ENCODE peak calls at places on chromosomes 2 and 18, in eight cellular contexts. One of them, this sample, is unnamed.

GRCh38 chr2:193219413-193219812 is 1024.7 kb upstream of the TMEFF2 start:
- DNase-seq in PC-3: no peak
- DNase-seq in adrenal gland: no peak
- DNase-seq in omental fat pad: no peak
- DNase-seq in fibroblast of the aortic adventitia: no peak
- DNase-seq in fibroblast of lung: no peak
- DNase-seq in GM13977: no peak
- DNase-seq in stomach: no peak
- DNase-seq in this sample: no peak

GRCh38 chr2:216404010-216404618 is 8.2 kb upstream of the SMARCAL1 start:
- DNase-seq in PC-3: peak
- DNase-seq in adrenal gland: peak
- DNase-seq in omental fat pad: no peak
- DNase-seq in fibroblast of the aortic adventitia: peak
- DNase-seq in fibroblast of lung: no peak
- DNase-seq in GM13977: peak
- DNase-seq in stomach: peak
- DNase-seq in this sample: peak

GRCh38 chr2:148876589-148877402 is 1.8 kb downstream of the KIF5C start:
- DNase-seq in PC-3: peak
- DNase-seq in adrenal gland: peak
- DNase-seq in omental fat pad: no peak
- DNase-seq in fibroblast of the aortic adventitia: no peak
- DNase-seq in fibroblast of lung: no peak
- DNase-seq in GM13977: peak
- DNase-seq in stomach: peak
- DNase-seq in this sample: no peak

GRCh38 chr2:180222642-180223041 is 215.5 kb upstream of the CWC22 start:
- DNase-seq in PC-3: no peak
- DNase-seq in adrenal gland: no peak
- DNase-seq in omental fat pad: no peak
- DNase-seq in fibroblast of the aortic adventitia: peak
- DNase-seq in fibroblast of lung: peak
- DNase-seq in GM13977: no peak
- DNase-seq in stomach: no peak
- DNase-seq in this sample: peak

GRCh38 chr2:45000341-45000901 is 8.8 kb downstream of the SIX2 start:
- DNase-seq in PC-3: no peak
- DNase-seq in adrenal gland: no peak
- DNase-seq in omental fat pad: no peak
- DNase-seq in fibroblast of the aortic adventitia: no peak
- DNase-seq in fibroblast of lung: no peak
- DNase-seq in GM13977: no peak
- DNase-seq in stomach: no peak
- DNase-seq in this sample: no peak

GRCh38 chr2:223306371-223306770 is 254.4 kb downstream of the KCNE4 start:
- DNase-seq in PC-3: peak
- DNase-seq in adrenal gland: no peak
- DNase-seq in omental fat pad: no peak
- DNase-seq in fibroblast of the aortic adventitia: peak
- DNase-seq in fibroblast of lung: peak
- DNase-seq in GM13977: no peak
- DNase-seq in stomach: no peak
- DNase-seq in this sample: peak

GRCh38 chr2:51103205-51103604 is 71.3 kb upstream of the NRXN1 start:
- DNase-seq in PC-3: peak
- DNase-seq in adrenal gland: no peak
- DNase-seq in omental fat pad: no peak
- DNase-seq in fibroblast of the aortic adventitia: no peak
- DNase-seq in fibroblast of lung: peak
- DNase-seq in GM13977: no peak
- DNase-seq in stomach: no peak
- DNase-seq in this sample: peak

GRCh38 chr2:54704688-54705605 is 18.5 kb upstream of the EML6 start:
- DNase-seq in PC-3: peak
- DNase-seq in adrenal gland: no peak
- DNase-seq in omental fat pad: no peak
- DNase-seq in fibroblast of the aortic adventitia: peak
- DNase-seq in fibroblast of lung: peak
- DNase-seq in GM13977: peak
- DNase-seq in stomach: no peak
- DNase-seq in this sample: peak

GRCh38 chr2:20164061-20164733 is 60.7 kb downstream of the SDC1 start:
- DNase-seq in PC-3: peak
- DNase-seq in adrenal gland: no peak
- DNase-seq in omental fat pad: no peak
- DNase-seq in fibroblast of the aortic adventitia: peak
- DNase-seq in fibroblast of lung: peak
- DNase-seq in GM13977: no peak
- DNase-seq in stomach: no peak
- DNase-seq in this sample: no peak

GRCh38 chr2:3706892-3707291 is 3.5 kb downstream of the DCDC2C start:
- DNase-seq in PC-3: no peak
- DNase-seq in adrenal gland: no peak
- DNase-seq in omental fat pad: no peak
- DNase-seq in fibroblast of the aortic adventitia: no peak
- DNase-seq in fibroblast of lung: no peak
- DNase-seq in GM13977: no peak
- DNase-seq in stomach: no peak
- DNase-seq in this sample: no peak

DNA sequence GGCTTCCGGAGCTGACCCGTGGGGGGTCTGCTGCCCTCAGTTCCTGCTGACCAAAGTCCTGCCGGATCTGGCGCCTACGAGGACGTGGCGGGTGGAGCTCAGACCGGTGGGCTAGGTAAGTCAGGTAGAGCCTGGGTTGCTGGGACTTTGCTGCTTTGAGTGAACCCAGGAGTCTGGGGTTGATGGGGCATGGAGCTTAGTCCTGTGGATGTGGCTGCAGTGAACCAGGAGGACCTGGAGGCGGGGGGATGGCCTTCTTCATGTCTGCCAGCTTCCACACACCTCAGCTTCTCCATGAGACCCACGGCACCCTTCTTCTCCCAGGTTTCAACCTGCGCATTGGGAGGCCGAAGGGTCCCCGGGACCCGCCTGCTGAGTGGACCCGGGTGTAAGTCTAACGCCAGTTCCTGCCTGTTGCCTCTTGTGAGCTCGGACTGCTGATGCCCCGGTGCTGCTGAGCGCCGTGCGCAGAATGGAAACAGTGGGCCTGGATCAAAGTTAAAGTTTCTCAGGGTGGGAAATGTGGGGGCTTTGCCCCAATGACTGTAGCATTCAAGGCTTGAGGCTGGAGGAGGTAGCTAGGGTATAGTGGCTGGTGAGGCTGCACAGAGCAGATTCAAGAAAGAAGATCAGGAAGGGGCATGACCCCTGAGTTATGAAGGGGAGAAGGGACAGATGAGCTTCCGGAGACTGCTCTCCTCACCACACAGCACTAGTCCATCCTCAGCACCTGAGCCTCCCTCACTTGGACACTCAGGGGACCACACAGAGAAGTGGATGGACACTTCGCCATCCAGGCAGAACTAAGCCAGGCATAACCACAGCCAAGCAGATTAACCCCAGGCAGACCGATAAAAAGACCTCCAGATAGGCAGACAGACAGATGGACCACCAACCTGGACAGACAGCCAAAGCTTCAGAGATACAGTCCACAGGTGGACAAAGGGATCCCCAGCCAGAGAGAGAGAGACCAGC is 17.3 kb downstream of the PTPN18 start:
- DNase-seq in PC-3: no peak
- DNase-seq in adrenal gland: no peak
- DNase-seq in omental fat pad: no peak
- DNase-seq in fibroblast of the aortic adventitia: no peak
- DNase-seq in fibroblast of lung: no peak
- DNase-seq in GM13977: no peak
- DNase-seq in stomach: no peak
- DNase-seq in this sample: no peak
- TF ChIP-seq CTCF in PC-3: no peak
- TF ChIP-seq CTCF in adrenal gland: no peak
- TF ChIP-seq CTCF in omental fat pad: no peak
- TF ChIP-seq CTCF in fibroblast of the aortic adventitia: no peak
- TF ChIP-seq CTCF in fibroblast of lung: no peak
- TF ChIP-seq CTCF in GM13977: no peak
- TF ChIP-seq CTCF in stomach: no peak
- TF ChIP-seq CTCF in this sample: no peak

GRCh38 chr2:241601841-241602240 is 35.1 kb downstream of the THAP4 start:
- DNase-seq in PC-3: no peak
- DNase-seq in adrenal gland: no peak
- DNase-seq in omental fat pad: no peak
- DNase-seq in fibroblast of the aortic adventitia: no peak
- DNase-seq in fibroblast of lung: no peak
- DNase-seq in GM13977: no peak
- DNase-seq in stomach: no peak
- DNase-seq in this sample: no peak

GRCh38 chr2:241598061-241598460 is 38.9 kb downstream of the THAP4 start:
- DNase-seq in PC-3: no peak
- DNase-seq in adrenal gland: no peak
- DNase-seq in omental fat pad: no peak
- DNase-seq in fibroblast of the aortic adventitia: peak
- DNase-seq in fibroblast of lung: no peak
- DNase-seq in GM13977: no peak
- DNase-seq in stomach: no peak
- DNase-seq in this sample: no peak

GRCh38 chr2:241595600-241596140 is 37.1 kb downstream of the BOK start:
- DNase-seq in PC-3: peak
- DNase-seq in adrenal gland: no peak
- DNase-seq in omental fat pad: no peak
- DNase-seq in fibroblast of the aortic adventitia: no peak
- DNase-seq in fibroblast of lung: no peak
- DNase-seq in GM13977: no peak
- DNase-seq in stomach: no peak
- DNase-seq in this sample: peak

GRCh38 chr2:241597561-241597960 is 39.0 kb downstream of the BOK start:
- DNase-seq in PC-3: no peak
- DNase-seq in adrenal gland: no peak
- DNase-seq in omental fat pad: no peak
- DNase-seq in fibroblast of the aortic adventitia: no peak
- DNase-seq in fibroblast of lung: no peak
- DNase-seq in GM13977: no peak
- DNase-seq in stomach: no peak
- DNase-seq in this sample: no peak

GRCh38 chr2:241598487-241598886 is 38.5 kb downstream of the THAP4 start:
- DNase-seq in PC-3: peak
- DNase-seq in adrenal gland: no peak
- DNase-seq in omental fat pad: no peak
- DNase-seq in fibroblast of the aortic adventitia: no peak
- DNase-seq in fibroblast of lung: no peak
- DNase-seq in GM13977: no peak
- DNase-seq in stomach: no peak
- DNase-seq in this sample: peak
- TF ChIP-seq CTCF in PC-3: peak
- TF ChIP-seq CTCF in adrenal gland: no peak
- TF ChIP-seq CTCF in omental fat pad: no peak
- TF ChIP-seq CTCF in fibroblast of the aortic adventitia: peak
- TF ChIP-seq CTCF in fibroblast of lung: no peak
- TF ChIP-seq CTCF in GM13977: peak
- TF ChIP-seq CTCF in stomach: no peak
- TF ChIP-seq CTCF in this sample: no peak

GRCh38 chr2:105517814-105518705 is 119.2 kb upstream of the FHL2 start:
- DNase-seq in PC-3: no peak
- DNase-seq in adrenal gland: peak
- DNase-seq in omental fat pad: no peak
- DNase-seq in fibroblast of the aortic adventitia: peak
- DNase-seq in fibroblast of lung: peak
- DNase-seq in GM13977: no peak
- DNase-seq in stomach: peak
- DNase-seq in this sample: peak
- TF ChIP-seq CTCF in PC-3: no peak
- TF ChIP-seq CTCF in adrenal gland: no peak
- TF ChIP-seq CTCF in omental fat pad: no peak
- TF ChIP-seq CTCF in fibroblast of the aortic adventitia: no peak
- TF ChIP-seq CTCF in fibroblast of lung: no peak
- TF ChIP-seq CTCF in GM13977: no peak
- TF ChIP-seq CTCF in stomach: no peak
- TF ChIP-seq CTCF in this sample: no peak

GRCh38 chr18:46481048-46481846 is 175.8 kb downstream of the LOXHD1 start:
- DNase-seq in PC-3: peak
- DNase-seq in adrenal gland: peak
- DNase-seq in omental fat pad: no peak
- DNase-seq in fibroblast of the aortic adventitia: peak
- DNase-seq in fibroblast of lung: peak
- DNase-seq in GM13977: peak
- DNase-seq in stomach: peak
- DNase-seq in this sample: peak
- TF ChIP-seq CTCF in PC-3: peak
- TF ChIP-seq CTCF in adrenal gland: peak
- TF ChIP-seq CTCF in omental fat pad: no peak
- TF ChIP-seq CTCF in fibroblast of the aortic adventitia: peak
- TF ChIP-seq CTCF in fibroblast of lung: peak
- TF ChIP-seq CTCF in GM13977: peak
- TF ChIP-seq CTCF in stomach: peak
- TF ChIP-seq CTCF in this sample: peak

DNA sequence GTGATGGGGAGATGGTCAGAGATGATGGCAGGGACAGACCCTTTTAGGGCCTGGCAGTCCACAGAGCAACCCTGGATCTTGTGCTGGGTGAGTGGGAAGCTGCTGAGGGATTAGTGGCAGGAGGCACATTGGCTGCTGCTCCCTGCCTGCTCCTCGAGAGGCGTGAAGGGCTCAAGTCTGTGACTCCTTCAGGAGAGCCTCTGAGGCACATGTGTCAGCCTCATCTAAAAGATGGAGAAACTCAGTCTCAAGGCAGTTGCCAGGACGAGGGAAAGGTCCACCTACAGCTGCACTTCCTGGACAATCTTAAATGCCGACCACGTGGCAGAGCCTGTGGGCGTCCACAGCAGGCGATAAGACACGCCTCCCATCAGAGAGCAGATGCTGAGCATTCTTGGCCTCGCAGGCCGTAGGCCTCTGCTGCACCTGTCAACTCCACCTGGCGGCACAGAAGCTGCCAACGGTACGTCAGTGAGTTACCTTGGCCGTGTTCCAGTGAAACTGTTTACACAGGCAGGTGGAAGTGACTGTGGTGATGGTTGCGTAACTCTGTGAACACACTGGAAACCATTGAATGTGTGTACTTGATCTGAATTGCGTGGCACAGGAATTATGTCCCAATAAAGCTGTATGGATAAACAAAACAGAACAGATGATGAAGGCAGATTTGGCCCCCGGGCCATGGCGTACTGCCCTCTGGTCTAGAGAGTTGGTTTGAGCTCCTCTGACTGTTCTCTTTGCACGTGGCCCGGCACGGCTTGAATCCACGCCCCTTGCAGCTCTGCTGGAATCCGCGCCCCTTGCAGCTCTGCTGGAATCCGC is 114.4 kb downstream of the RNF144A start:
- DNase-seq in PC-3: peak
- DNase-seq in adrenal gland: no peak
- DNase-seq in omental fat pad: no peak
- DNase-seq in fibroblast of the aortic adventitia: no peak
- DNase-seq in fibroblast of lung: peak
- DNase-seq in GM13977: no peak
- DNase-seq in stomach: peak
- DNase-seq in this sample: peak
- TF ChIP-seq CTCF in PC-3: peak
- TF ChIP-seq CTCF in adrenal gland: no peak
- TF ChIP-seq CTCF in omental fat pad: no peak
- TF ChIP-seq CTCF in fibroblast of the aortic adventitia: no peak
- TF ChIP-seq CTCF in fibroblast of lung: no peak
- TF ChIP-seq CTCF in GM13977: no peak
- TF ChIP-seq CTCF in stomach: no peak
- TF ChIP-seq CTCF in this sample: no peak

GRCh38 chr18:11872479-11873136 is 21.4 kb downstream of the CHMP1B start:
- DNase-seq in PC-3: peak
- DNase-seq in adrenal gland: no peak
- DNase-seq in omental fat pad: no peak
- DNase-seq in fibroblast of the aortic adventitia: peak
- DNase-seq in fibroblast of lung: no peak
- DNase-seq in GM13977: peak
- DNase-seq in stomach: peak
- DNase-seq in this sample: peak
- TF ChIP-seq CTCF in PC-3: peak
- TF ChIP-seq CTCF in adrenal gland: peak
- TF ChIP-seq CTCF in omental fat pad: no peak
- TF ChIP-seq CTCF in fibroblast of the aortic adventitia: peak
- TF ChIP-seq CTCF in fibroblast of lung: peak
- TF ChIP-seq CTCF in GM13977: peak
- TF ChIP-seq CTCF in stomach: no peak
- TF ChIP-seq CTCF in this sample: peak

This sample was measured in MCF 10A.